ENCODE peak calls at places on chromosomes 1 and 21, in four cellular contexts. Y is T-helper 9 cell, H is PC-3, S is SHP77. Q is an unnamed sample.

GRCh38 chr21:43922949-43923348 is 57.9 kb downstream of the AGPAT3 start:
- DNase-seq in Y (no peak), H (no peak), S (no peak), Q (no peak)

GRCh38 chr21:33441489-33442477 is 38.0 kb downstream of the TMEM50B start:
- DNase-seq in Y (no peak), H (peak; percentile 91), S (peak; percentile 91), Q (peak; percentile 96)

GRCh38 chr1:168635129-168635528 is 58.7 kb downstream of the XCL1 start:
- DNase-seq in Y (no peak), H (peak; percentile 28), S (no peak), Q (no peak)

GRCh38 chr1:90780981-90781380 is 63.9 kb upstream of the BARHL2 start:
- DNase-seq in Y (no peak), H (no peak), S (no peak), Q (no peak)

GRCh38 chr1:212656730-212657129 is 42.9 kb downstream of the BATF3 start:
- DNase-seq in Y (no peak), H (peak; percentile 83), S (no peak), Q (peak; percentile 19)

GRCh38 chr1:100921110-100921706 is 25.3 kb downstream of the SLC30A7 start:
- DNase-seq in Y (no peak), H (peak; percentile 79), S (peak; percentile 17), Q (peak; percentile 56)

GRCh38 chr1:8219530-8219929 is 98.4 kb upstream of the SLC45A1 start:
- DNase-seq in Y (no peak), H (no peak), S (no peak), Q (no peak)

GRCh38 chr1:198620198-198620597 is 18.6 kb upstream of the PTPRC start:
- DNase-seq in Y (no peak), H (no peak), S (no peak), Q (no peak)

GRCh38 chr1:57066980-57067615 is 101.3 kb upstream of the C8B start:
- DNase-seq in Y (no peak), H (no peak), S (no peak), Q (no peak)